ENCODE peak calls at places on chromosomes 11 and 22, in seven cellular contexts. I is HFF-Myc, Z is MCF 10A, D is AG09309, J is AG04449, V is bronchial epithelial cell, G is cardiac fibroblast. P is an unnamed sample.

GRCh38 chr11:34605481-34606325 is 15.2 kb upstream of the EHF start:
- DNase-seq in G (no peak), Z (no peak), J (no peak), V (no peak), D (no peak), I (no peak), P (no peak)

GRCh38 chr11:22627421-22627820 is 1.8 kb upstream of the FANCF start:
- DNase-seq in V (no peak), D (no peak), Z (no peak), J (no peak), I (no peak), G (no peak), P (no peak)

GRCh38 chr11:73296501-73297230 is 11.4 kb upstream of the ARHGEF17 start:
- DNase-seq in D (no peak), G (no peak), I (no peak), Z (no peak), V (no peak), J (no peak), P (no peak)

GRCh38 chr11:79160786-79161403 is 279.9 kb downstream of the TENM4 start:
- DNase-seq in G (peak), Z (peak), D (no peak), V (no peak), J (no peak), I (no peak), P (no peak)

GRCh38 chr11:130023204-130023603 is 20.6 kb upstream of the PRDM10 start:
- DNase-seq in J (no peak), V (peak), G (peak), Z (peak), I (no peak), D (no peak), P (peak)

GRCh38 chr11:125332821-125333220 is 163.2 kb downstream of the FEZ1 start:
- DNase-seq in J (no peak), D (no peak), I (no peak), Z (no peak), V (no peak), G (no peak), P (no peak)

GRCh38 chr11:20131744-20132666 is 28.3 kb downstream of the DBX1 start:
- DNase-seq in D (no peak), I (no peak), G (peak), J (no peak), V (peak), Z (peak), P (no peak)

GRCh38 chr11:65571940-65572339 is 398 bp upstream of the FAM89B start:
- DNase-seq in G (peak), V (peak), Z (peak), D (no peak), I (no peak), J (no peak), P (no peak)

GRCh38 chr11:746289-747175 is 732 bp upstream of the TALDO1 start:
- DNase-seq in I (no peak), D (no peak), G (peak), V (peak), J (no peak), Z (peak), P (no peak)

GRCh38 chr11:9651481-9651880 is 12.4 kb upstream of the SWAP70 start:
- DNase-seq in Z (no peak), I (no peak), D (no peak), V (peak), J (no peak), G (no peak), P (no peak)

GRCh38 chr11:61507012-61507768 is 1.4 kb upstream of the LRRC10B start:
- DNase-seq in V (no peak), G (no peak), J (no peak), I (no peak), D (no peak), Z (no peak), P (no peak)

GRCh38 chr11:35887737-35888136 is 56.1 kb upstream of the LDLRAD3 start:
- DNase-seq in G (no peak), J (no peak), I (no peak), V (peak), D (no peak), Z (no peak), P (no peak)

GRCh38 chr11:111718436-111719325 is 47.5 kb downstream of the PPP2R1B start:
- DNase-seq in I (no peak), V (peak), J (no peak), G (peak), D (peak), Z (peak), P (no peak)

GRCh38 chr22:38181453-38182200 is at the start of gene PLA2G6:
- DNase-seq in G (peak), D (peak), Z (peak), V (peak), I (peak), J (peak), P (peak)

GRCh38 chr22:24496661-24497060 is 1.5 kb downstream of the UPB1 start:
- DNase-seq in Z (no peak), V (no peak), D (no peak), J (no peak), I (no peak), G (no peak), P (no peak)

GRCh38 chr11:80031014-80031565 is 590.3 kb upstream of the TENM4 start:
- DNase-seq in D (no peak), G (no peak), V (no peak), I (no peak), J (no peak), Z (no peak), P (no peak)

GRCh38 chr11:27777013-27777412 is 76.8 kb upstream of the BDNF start:
- DNase-seq in J (no peak), D (no peak), I (no peak), G (no peak), V (no peak), Z (no peak), P (no peak)

GRCh38 chr11:108669711-108670110 is 4.8 kb downstream of the DDX10 start:
- DNase-seq in J (no peak), D (no peak), I (no peak), V (no peak), Z (no peak), G (no peak), P (no peak)

GRCh38 chr11:65639623-65640482 is 2.0 kb downstream of the SIPA1 start:
- DNase-seq in I (no peak), Z (no peak), D (no peak), V (no peak), J (no peak), G (peak), P (no peak)

GRCh38 chr22:39208013-39208680 is 36.6 kb downstream of the PDGFB start:
- DNase-seq in V (no peak), D (no peak), Z (no peak), I (no peak), J (no peak), G (no peak), P (no peak)

GRCh38 chr22:19986011-19986409 is 30.6 kb downstream of the ARVCF start:
- DNase-seq in Z (no peak), I (no peak), V (no peak), J (no peak), D (no peak), G (no peak), P (no peak)

GRCh38 chr11:82229346-82229745 is 504.3 kb downstream of the FAM181B start:
- DNase-seq in G (peak), V (peak), D (no peak), Z (peak), I (no peak), J (no peak), P (peak)
- TF ChIP-seq CTCF in G (no peak), V (peak), D (no peak), Z (peak), I (no peak), J (no peak), P (peak)

GRCh38 chr11:2693271-2693833 is 6.4 kb downstream of the KCNQ1OT1 start:
- DNase-seq in G (no peak), J (no peak), Z (no peak), V (no peak), D (no peak), I (no peak), P (no peak)

GRCh38 chr11:2693851-2694261 is 5.9 kb downstream of the KCNQ1OT1 start:
- DNase-seq in G (no peak), Z (no peak), J (no peak), D (no peak), V (no peak), I (no peak), P (no peak)

GRCh38 chr11:2691355-2691761 is 8.4 kb downstream of the KCNQ1OT1 start:
- DNase-seq in V (no peak), I (no peak), G (no peak), J (no peak), D (no peak), Z (no peak), P (no peak)

GRCh38 chr11:2690596-2691354 is 9.0 kb downstream of the KCNQ1OT1 start:
- DNase-seq in V (no peak), Z (no peak), I (no peak), G (no peak), J (no peak), D (no peak), P (no peak)

GRCh38 chr11:2691991-2692841 is 7.6 kb downstream of the KCNQ1OT1 start:
- DNase-seq in J (no peak), Z (peak), D (no peak), I (no peak), V (peak), G (no peak), P (no peak)
- TF ChIP-seq CTCF in J (peak), Z (peak), D (peak), I (peak), V (peak), G (no peak), P (peak)

GRCh38 chr11:17831883-17832282 is 97.3 kb downstream of the KCNC1 start:
- DNase-seq in J (no peak), G (no peak), D (no peak), Z (no peak), I (no peak), V (no peak), P (no peak)

GRCh38 chr11:17828311-17828751 is 93.8 kb downstream of the KCNC1 start:
- DNase-seq in Z (no peak), J (no peak), G (no peak), D (no peak), I (no peak), V (no peak), P (no peak)

GRCh38 chr11:17822021-17822781 is 87.6 kb downstream of the KCNC1 start:
- DNase-seq in G (peak), D (peak), Z (peak), I (no peak), J (peak), V (peak), P (no peak)

GRCh38 chr11:17831228-17831627 is 96.6 kb downstream of the KCNC1 start:
- DNase-seq in I (no peak), Z (no peak), G (no peak), D (no peak), V (no peak), J (no peak), P (no peak)

DNA sequence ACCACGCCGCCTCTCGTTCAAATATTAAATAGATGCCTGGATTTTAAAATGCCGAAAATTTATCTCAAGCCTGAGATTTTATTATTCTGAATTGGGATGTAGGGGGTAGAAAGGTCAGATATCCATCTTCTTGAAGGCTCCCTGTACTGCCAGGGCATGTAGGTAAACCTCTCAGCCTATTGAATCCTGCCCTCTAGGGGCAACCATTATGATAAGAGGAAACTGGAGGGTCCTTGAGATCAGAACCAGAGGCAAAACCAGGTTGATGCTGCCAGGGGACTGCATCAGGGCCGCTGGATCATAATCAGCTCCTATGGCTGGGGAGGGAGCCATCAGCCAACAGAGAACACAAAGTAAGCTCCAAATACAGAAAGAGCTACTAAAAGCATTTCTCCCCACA is 92.4 kb downstream of the KCNC1 start:
- DNase-seq in D (no peak), Z (peak), I (no peak), J (no peak), G (no peak), V (peak), P (no peak)
- TF ChIP-seq CTCF in D (peak), Z (peak), I (peak), J (no peak), G (peak), V (peak), P (peak)

GRCh38 chr11:76762867-76763572 is 20.1 kb upstream of the TSKU start:
- DNase-seq in I (no peak), Z (no peak), J (no peak), G (no peak), D (no peak), V (peak), P (no peak)
- TF ChIP-seq CTCF in I (no peak), Z (no peak), J (no peak), G (no peak), D (no peak), V (peak), P (no peak)

DNA sequence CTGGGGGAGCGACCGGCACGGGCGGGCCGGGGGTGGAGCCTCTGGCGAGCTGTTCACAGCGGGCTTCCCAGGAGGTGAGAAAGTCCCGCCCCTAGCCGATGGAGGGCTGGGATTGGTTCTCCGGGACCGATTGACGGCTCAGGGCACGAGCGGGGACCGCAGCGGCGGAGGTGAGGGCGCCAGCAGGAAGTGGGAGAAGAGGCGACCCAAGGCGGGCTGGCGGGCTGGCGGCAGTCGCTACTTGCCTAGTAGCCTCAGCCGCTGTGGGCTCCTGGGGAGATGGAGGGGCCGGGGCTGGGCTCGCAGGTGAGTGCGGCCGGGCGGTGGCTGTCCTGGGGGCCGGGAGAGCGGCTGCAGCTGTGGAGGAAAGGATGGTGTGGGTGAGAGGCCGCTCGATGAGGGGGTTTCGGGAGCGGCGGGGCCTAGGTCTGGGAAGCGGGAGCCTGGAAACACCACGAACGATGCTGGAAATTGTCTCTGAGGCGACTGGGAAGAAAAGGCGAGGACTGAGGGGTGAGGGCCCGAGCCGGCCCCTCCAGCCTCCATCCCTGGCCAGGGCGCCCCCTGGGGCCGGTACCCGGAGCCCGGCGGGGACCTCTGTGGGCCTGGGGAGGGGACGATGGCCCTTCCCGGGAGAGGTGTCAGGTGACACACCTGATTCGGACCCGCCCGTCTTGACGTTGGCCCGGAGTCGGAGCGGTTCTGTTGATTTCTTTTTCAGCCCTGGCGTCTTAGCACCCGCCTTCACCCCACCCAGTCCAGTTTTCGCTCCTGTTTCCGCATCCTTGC is at the start of gene ZDHHC13:
- DNase-seq in J (peak), I (peak), D (peak), V (peak), G (peak), Z (peak), P (peak)
- TF ChIP-seq CTCF in J (peak), I (peak), D (peak), V (peak), G (peak), Z (peak), P (peak)

P was measured in astrocyte of the cerebellum.